ENCODE peak calls at places on chromosomes 6 and 20, in nine cellular contexts. U is fibroblast of lung, R is adipocyte, Z is fibroblast of mammary gland, X is AG09309, T is uterus, L is pancreas, C is psoas muscle, J is ovary. D is an unnamed sample.

GRCh38 chr6:73719041-73719440 is 23.0 kb downstream of the CD109 start:
- DNase-seq in Z (no peak), U (no peak), L (no peak), R (no peak), J (no peak), T (no peak), C (no peak), X (no peak), D (no peak)

GRCh38 chr6:147081210-147081609 is 123.0 kb upstream of the STXBP5 start:
- DNase-seq in Z (no peak), U (no peak), R (no peak), L (no peak), J (no peak), C (no peak), T (no peak), X (no peak), D (no peak)

GRCh38 chr6:69069881-69070280 is 434.8 kb downstream of the ADGRB3 start:
- DNase-seq in Z (no peak), J (no peak), U (no peak), T (no peak), C (no peak), L (no peak), X (no peak), R (no peak), D (peak)

GRCh38 chr20:57241592-57241991 is 24.8 kb downstream of the BMP7 start:
- DNase-seq in J (no peak), Z (no peak), U (no peak), C (no peak), L (no peak), R (no peak), X (no peak), T (no peak), D (no peak)

GRCh38 chr20:20864346-20865096 is 152.1 kb upstream of the RALGAPA2 start:
- DNase-seq in L (no peak), R (peak), T (no peak), C (no peak), Z (peak), X (no peak), J (no peak), U (no peak), D (no peak)

GRCh38 chr6:13526718-13527668 is 39.6 kb upstream of the GFOD1 start:
- DNase-seq in X (no peak), J (no peak), T (peak), Z (no peak), R (no peak), U (no peak), L (no peak), C (peak), D (no peak)

GRCh38 chr20:58374906-58375760 is 13.9 kb upstream of the VAPB start:
- DNase-seq in R (peak), J (no peak), T (no peak), Z (no peak), U (peak), C (no peak), X (no peak), L (no peak), D (peak)

GRCh38 chr20:32596681-32597252 is 11.6 kb upstream of the NOL4L start:
- DNase-seq in X (no peak), J (no peak), L (no peak), R (no peak), Z (no peak), C (no peak), U (no peak), T (no peak), D (no peak)

GRCh38 chr6:166344240-166344639 is 1.9 kb upstream of the SFT2D1 start:
- DNase-seq in Z (no peak), C (no peak), J (no peak), R (no peak), U (no peak), X (no peak), L (no peak), T (no peak), D (no peak)

GRCh38 chr6:110813813-110814487 is 1.3 kb downstream of the CDK19 start:
- DNase-seq in J (no peak), X (no peak), U (peak), Z (peak), R (no peak), T (no peak), L (no peak), C (no peak), D (no peak)

GRCh38 chr6:73803562-73804221 is 107.7 kb downstream of the CD109 start:
- DNase-seq in U (peak), Z (peak), R (peak), L (peak), T (no peak), C (no peak), X (peak), J (no peak), D (peak)

GRCh38 chr20:63087236-63087871 is 80.6 kb upstream of the BHLHE23 start:
- DNase-seq in L (no peak), C (peak), R (no peak), J (no peak), Z (no peak), U (no peak), X (no peak), T (peak), D (no peak)

GRCh38 chr6:133903855-133904254 is 14.9 kb downstream of the TCF21 start:
- DNase-seq in T (no peak), U (no peak), X (no peak), J (no peak), R (no peak), L (no peak), Z (no peak), C (no peak), D (no peak)

GRCh38 chr6:149942461-149942829 is 631 bp downstream of the ULBP2 start:
- DNase-seq in L (no peak), T (no peak), R (no peak), X (no peak), Z (no peak), C (no peak), U (no peak), J (no peak), D (no peak)

GRCh38 chr6:141313986-141314385 is 818.7 kb upstream of the GJE1 start:
- DNase-seq in U (no peak), C (no peak), L (no peak), R (no peak), Z (no peak), T (no peak), X (no peak), J (no peak), D (no peak)
- H3K4me3 ChIP-seq in U (no peak), C (no peak), L (no peak), R (no peak), Z (no peak), T (no peak), X (no peak), J (no peak), D (no peak)

DNA sequence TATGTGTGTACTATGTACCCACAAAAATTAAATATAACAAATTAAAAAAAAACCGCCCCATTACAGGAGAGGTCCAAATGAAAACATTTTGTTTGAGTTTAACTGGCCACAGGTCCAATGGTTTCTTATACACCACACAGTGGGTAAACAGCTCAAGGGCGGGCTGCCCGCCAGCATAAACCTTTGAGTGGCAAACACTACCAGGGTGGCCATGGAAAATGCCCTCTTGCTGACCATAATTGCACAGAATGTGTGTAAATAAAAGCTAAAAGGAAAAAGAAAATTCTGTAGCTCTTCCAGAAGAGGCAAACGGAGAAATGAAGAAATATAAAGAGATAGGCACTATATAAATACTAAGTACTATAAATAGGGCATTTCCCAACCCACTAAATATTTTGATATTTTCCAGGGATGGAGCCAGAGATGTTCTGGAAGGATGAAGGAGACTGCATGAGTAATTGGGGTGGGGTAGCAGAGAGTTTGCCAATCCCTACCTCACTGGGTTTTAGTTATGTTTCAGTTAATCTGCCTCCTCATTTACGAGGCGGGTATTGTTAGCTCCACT is 1.1 kb upstream of the CDC5L start:
- DNase-seq in X (peak), U (peak), T (peak), C (peak), R (no peak), J (peak), Z (no peak), L (peak), D (peak)
- H3K4me3 ChIP-seq in X (peak), U (no peak), T (peak), C (peak), R (peak), J (peak), Z (peak), L (peak), D (peak)

GRCh38 chr6:33250731-33251130 is 20.9 kb downstream of the VPS52 start:
- DNase-seq in J (no peak), X (no peak), C (no peak), U (no peak), T (no peak), L (no peak), R (no peak), Z (no peak), D (no peak)
- H3K4me3 ChIP-seq in J (no peak), X (no peak), C (no peak), U (no peak), T (no peak), L (no peak), R (peak), Z (no peak), D (no peak)

GRCh38 chr6:81894788-81895221 is 142.3 kb upstream of the TENT5A start:
- DNase-seq in R (peak), T (no peak), L (no peak), J (no peak), C (peak), Z (peak), X (no peak), U (no peak), D (no peak)

GRCh38 chr6:81896561-81896960 is 144.1 kb upstream of the TENT5A start:
- DNase-seq in U (no peak), C (no peak), R (no peak), J (no peak), L (no peak), X (no peak), T (no peak), Z (peak), D (no peak)

GRCh38 chr6:81895511-81896185 is 143.2 kb upstream of the TENT5A start:
- DNase-seq in R (peak), C (no peak), X (peak), T (no peak), U (peak), J (no peak), L (no peak), Z (peak), D (peak)

GRCh38 chr6:81892911-81893310 is 140.4 kb upstream of the TENT5A start:
- DNase-seq in X (no peak), C (no peak), T (no peak), U (no peak), J (no peak), R (no peak), Z (no peak), L (no peak), D (no peak)

GRCh38 chr6:81894286-81894685 is 141.8 kb upstream of the TENT5A start:
- DNase-seq in Z (peak), U (peak), C (no peak), R (peak), X (peak), L (no peak), J (no peak), T (no peak), D (peak)
- H3K4me3 ChIP-seq in Z (no peak), U (peak), C (no peak), R (peak), X (no peak), L (no peak), J (no peak), T (no peak), D (no peak)

GRCh38 chr6:1612902-1613301 is 3.2 kb downstream of the FOXC1 start:
- DNase-seq in T (no peak), R (peak), X (peak), Z (peak), U (peak), L (no peak), C (no peak), J (no peak), D (no peak)
- H3K4me3 ChIP-seq in T (peak), R (peak), X (peak), Z (peak), U (peak), L (no peak), C (peak), J (peak), D (peak)

GRCh38 chr20:51014797-51015722 is 7.8 kb downstream of the KCNG1 start:
- DNase-seq in R (peak), T (peak), U (peak), Z (peak), L (peak), C (no peak), X (no peak), J (no peak), D (no peak)
- H3K4me3 ChIP-seq in R (no peak), T (no peak), U (no peak), Z (no peak), L (no peak), C (no peak), X (no peak), J (no peak), D (no peak)

GRCh38 chr20:46117704-46118467 is at the start of gene CD40:
- DNase-seq in Z (peak), C (peak), L (peak), J (peak), T (peak), U (peak), R (no peak), X (no peak), D (peak)

GRCh38 chr20:46120136-46120535 is 2.0 kb downstream of the CD40 start:
- DNase-seq in X (no peak), U (no peak), L (no peak), Z (no peak), C (no peak), R (no peak), J (no peak), T (no peak), D (no peak)

GRCh38 chr20:46118481-46119020 is 437 bp downstream of the CD40 start:
- DNase-seq in L (peak), T (peak), R (no peak), J (peak), X (no peak), C (peak), U (no peak), Z (peak), D (no peak)

GRCh38 chr20:46119547-46119946 is 1.4 kb downstream of the CD40 start:
- DNase-seq in J (no peak), X (no peak), Z (no peak), C (no peak), L (no peak), R (no peak), T (no peak), U (no peak), D (no peak)

GRCh38 chr20:46119028-46119546 is 973 bp downstream of the CD40 start:
- DNase-seq in T (no peak), C (no peak), L (no peak), R (no peak), Z (no peak), U (no peak), X (no peak), J (no peak), D (no peak)
- H3K4me3 ChIP-seq in T (peak), C (peak), L (no peak), R (peak), Z (no peak), U (no peak), X (no peak), J (peak), D (no peak)

GRCh38 chr6:36886948-36887347 is 1.2 kb downstream of the C6orf89 start:
- DNase-seq in C (no peak), Z (no peak), J (no peak), X (no peak), L (no peak), R (no peak), U (no peak), T (no peak), D (no peak)
- H3K4me3 ChIP-seq in C (peak), Z (peak), J (no peak), X (peak), L (no peak), R (peak), U (peak), T (no peak), D (peak)

GRCh38 chr20:61922411-61922810 is 143.3 kb downstream of the TAF4 start:
- DNase-seq in J (no peak), X (no peak), L (no peak), C (peak), U (no peak), Z (no peak), R (no peak), T (no peak), D (no peak)
- H3K4me3 ChIP-seq in J (no peak), X (no peak), L (no peak), C (no peak), U (no peak), Z (no peak), R (no peak), T (no peak), D (no peak)

D was measured in skeletal muscle cell.